ENCODE peak calls at places on chromosomes 11 and 22, in eight cellular contexts. S is HCT116, U is transverse colon, C is prostate gland, J is sigmoid colon, Q is breast epithelium, Z is GM23338, P is stomach. D is an unnamed sample.

GRCh38 chr11:131688056-131688693 is 317.8 kb downstream of the NTM start:
- DNase-seq in Q (no peak), S (no peak), U (peak), C (no peak), P (peak), Z (peak), J (no peak), D (peak)

GRCh38 chr22:18056161-18056666 is 21.6 kb upstream of the PEX26 start:
- DNase-seq in U (peak), P (no peak), S (no peak), Q (no peak), Z (no peak), J (no peak), C (no peak), D (no peak)

GRCh38 chr22:29216873-29217666 is 11.4 kb downstream of the EMID1 start:
- DNase-seq in J (peak), U (no peak), Q (no peak), S (no peak), Z (no peak), C (no peak), P (no peak), D (peak)

GRCh38 chr11:66313321-66314185 is 3.3 kb downstream of the CD248 start:
- DNase-seq in C (no peak), Q (no peak), U (no peak), P (no peak), S (no peak), J (no peak), Z (peak), D (peak)

GRCh38 chr22:29172216-29172615 is 33.5 kb upstream of the EMID1 start:
- DNase-seq in S (no peak), Q (no peak), C (no peak), J (peak), Z (no peak), P (no peak), U (no peak), D (no peak)

GRCh38 chr11:76631566-76632308 is 38.8 kb downstream of the LRRC32 start:
- DNase-seq in P (no peak), U (no peak), Q (no peak), Z (no peak), C (no peak), J (peak), S (no peak), D (no peak)

GRCh38 chr11:126345759-126346585 is 9.5 kb upstream of the ST3GAL4 start:
- DNase-seq in Z (no peak), Q (no peak), U (no peak), S (no peak), J (no peak), P (no peak), C (no peak), D (peak)

GRCh38 chr11:12840871-12841516 is 166.8 kb downstream of the TEAD1 start:
- DNase-seq in C (no peak), S (no peak), Q (no peak), P (no peak), Z (no peak), J (no peak), U (no peak), D (no peak)

GRCh38 chr11:69335010-69335409 is 41.1 kb downstream of the MYEOV start:
- DNase-seq in Z (no peak), C (no peak), S (no peak), P (peak), J (no peak), Q (peak), U (no peak), D (no peak)

GRCh38 chr11:134245434-134245833 is 7.7 kb downstream of the THYN1 start:
- DNase-seq in Q (no peak), P (no peak), C (no peak), Z (no peak), J (no peak), U (no peak), S (no peak), D (no peak)

GRCh38 chr11:19962795-19963163 is 197.5 kb downstream of the DBX1 start:
- DNase-seq in U (no peak), P (no peak), Z (no peak), S (no peak), J (no peak), C (no peak), Q (no peak), D (no peak)

GRCh38 chr11:106137758-106138157 is 60.3 kb downstream of the AASDHPPT start:
- DNase-seq in J (no peak), U (no peak), Z (no peak), C (no peak), Q (no peak), P (no peak), S (no peak), D (no peak)

GRCh38 chr22:29313126-29314071 is 2.1 kb downstream of the RASL10A start:
- DNase-seq in P (no peak), J (peak), U (peak), C (no peak), Z (peak), Q (peak), S (peak), D (no peak)

GRCh38 chr22:44570476-44571445 is 72.7 kb upstream of the RTL6 start:
- DNase-seq in Z (no peak), P (no peak), Q (no peak), U (no peak), C (no peak), S (no peak), J (peak), D (no peak)

DNA sequence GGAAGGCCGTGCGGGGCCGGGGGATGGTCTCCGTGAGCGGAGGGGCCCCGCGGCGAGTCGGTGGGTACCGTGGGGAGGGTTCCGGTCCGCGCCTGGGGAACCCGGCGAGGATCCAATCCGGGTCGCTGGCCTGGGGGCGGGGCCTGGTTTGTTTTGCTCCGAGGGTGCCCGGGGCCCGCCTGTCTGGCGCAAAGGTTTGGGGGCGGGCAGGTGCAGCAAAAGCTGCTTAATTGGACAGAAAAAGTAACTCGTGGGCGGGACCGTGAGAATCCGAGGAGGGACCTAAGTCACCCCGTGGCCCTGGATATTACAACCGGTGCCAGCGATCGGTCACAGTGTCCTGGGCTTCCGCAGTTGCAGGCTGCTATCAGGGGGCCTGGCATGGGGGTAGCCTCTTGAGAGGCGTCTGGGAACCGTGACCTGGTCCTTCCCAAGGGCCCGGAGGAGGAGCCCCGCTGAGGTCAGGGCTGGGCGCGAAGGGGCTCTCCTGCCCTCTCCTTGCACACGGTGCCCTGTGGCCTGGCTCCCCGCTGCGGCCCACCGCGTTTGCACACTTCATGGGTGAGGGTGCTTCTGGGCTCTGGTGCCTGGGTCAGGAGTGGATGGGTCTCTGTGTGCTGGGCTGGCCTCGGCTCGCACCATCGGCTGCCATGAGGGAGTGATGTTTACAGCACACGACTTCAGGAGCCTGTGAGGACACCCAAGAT is 1.4 kb downstream of the PNPLA2 start:
- DNase-seq in U (peak), S (peak), Z (peak), P (peak), C (peak), Q (peak), J (peak), D (peak)
- TF ChIP-seq POLR2AphosphoS5 in U (peak), S (peak), Z (peak), P (peak), C (peak), Q (no peak), J (peak), D (peak)

GRCh38 chr22:19499880-19500242 is 20.1 kb downstream of the CDC45 start:
- DNase-seq in U (no peak), J (no peak), C (no peak), S (no peak), Z (no peak), Q (no peak), P (no peak), D (no peak)
- H3K4me3 ChIP-seq in U (no peak), J (no peak), C (no peak), S (no peak), Z (no peak), Q (no peak), P (no peak), D (no peak)

GRCh38 chr22:43241699-43242386 is 54.9 kb upstream of the TTLL12 start:
- DNase-seq in J (no peak), U (no peak), Q (no peak), C (no peak), Z (no peak), P (no peak), S (no peak), D (no peak)
- TF ChIP-seq POLR2AphosphoS5 in J (no peak), U (no peak), Q (no peak), C (no peak), Z (no peak), P (no peak), S (no peak), D (no peak)

GRCh38 chr11:35523351-35523768 is 2.1 kb downstream of the PAMR1 start:
- DNase-seq in U (no peak), C (no peak), P (no peak), S (no peak), Z (no peak), J (no peak), Q (no peak), D (no peak)

GRCh38 chr11:35524780-35525179 is 636 bp downstream of the PAMR1 start:
- DNase-seq in S (no peak), Q (no peak), J (no peak), Z (no peak), U (no peak), P (no peak), C (no peak), D (no peak)

GRCh38 chr11:35525501-35526175 is at the start of gene PAMR1:
- DNase-seq in J (peak), P (peak), S (no peak), Q (peak), U (peak), Z (peak), C (peak), D (peak)

GRCh38 chr11:35523861-35524260 is 1.6 kb downstream of the PAMR1 start:
- DNase-seq in S (no peak), J (no peak), U (no peak), Z (no peak), P (no peak), C (no peak), Q (no peak), D (no peak)

GRCh38 chr11:35526370-35526792 is 965 bp upstream of the PAMR1 start:
- DNase-seq in Z (peak), Q (no peak), C (no peak), S (peak), J (no peak), P (no peak), U (no peak), D (no peak)
- H3K4me3 ChIP-seq in Z (peak), Q (no peak), C (no peak), S (no peak), J (no peak), P (no peak), U (no peak), D (no peak)

GRCh38 chr11:62423012-62423411 is 4.2 kb downstream of the SCGB1A1 start:
- DNase-seq in Z (no peak), C (no peak), U (no peak), J (no peak), S (no peak), P (no peak), Q (no peak), D (no peak)

GRCh38 chr11:62420882-62421281 is 2.0 kb downstream of the SCGB1A1 start:
- DNase-seq in J (no peak), P (no peak), S (no peak), Z (no peak), Q (no peak), U (no peak), C (no peak), D (no peak)

GRCh38 chr11:62418733-62419132 is at the start of gene SCGB1A1:
- DNase-seq in Z (no peak), P (no peak), S (no peak), Q (no peak), J (no peak), C (no peak), U (no peak), D (no peak)

GRCh38 chr11:62419560-62420342 is 918 bp downstream of the SCGB1A1 start:
- DNase-seq in Q (no peak), U (no peak), P (no peak), C (no peak), J (no peak), Z (no peak), S (no peak), D (no peak)

DNA sequence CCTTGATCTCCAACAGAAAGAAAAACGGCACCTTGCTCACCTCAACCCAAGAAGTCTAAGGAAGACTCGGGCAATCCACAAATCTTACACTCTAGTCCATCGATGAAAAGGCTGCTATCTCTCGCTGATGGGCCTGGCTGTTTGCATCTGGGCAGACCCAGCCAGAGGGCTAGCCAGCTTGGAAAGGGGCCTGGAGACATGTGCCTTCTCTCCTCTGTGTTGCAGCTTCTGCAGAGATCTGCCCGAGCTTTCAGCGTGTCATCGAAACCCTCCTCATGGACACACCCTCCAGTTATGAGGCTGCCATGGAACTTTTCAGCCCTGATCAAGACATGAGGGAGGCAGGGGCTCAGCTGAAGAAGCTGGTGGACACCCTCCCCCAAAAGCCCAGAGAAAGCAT is 3.2 kb downstream of the SCGB1A1 start:
- DNase-seq in Z (no peak), S (no peak), Q (no peak), C (no peak), J (no peak), P (no peak), U (no peak), D (no peak)
- TF ChIP-seq POLR2AphosphoS5 in Z (no peak), S (no peak), Q (no peak), C (no peak), J (no peak), P (no peak), U (no peak), D (no peak)

GRCh38 chr22:50184541-50185383 is 951 bp upstream of the TRABD start:
- DNase-seq in Q (no peak), S (no peak), Z (peak), P (no peak), U (no peak), J (no peak), C (no peak), D (no peak)
- H3K4me3 ChIP-seq in Q (peak), S (peak), Z (peak), P (peak), U (peak), J (peak), C (peak), D (peak)

GRCh38 chr11:78020248-78020647 is 2.8 kb downstream of the KCTD14 start:
- DNase-seq in S (no peak), Z (peak), C (no peak), U (no peak), Q (no peak), J (no peak), P (no peak), D (no peak)
- TF ChIP-seq POLR2AphosphoS5 in S (no peak), Z (no peak), C (no peak), U (no peak), Q (no peak), J (no peak), P (no peak), D (no peak)

D was measured in upper lobe of left lung.